ENCODE peak calls at places on chromosomes 12 and 14, in eight cellular contexts. One of them, this sample, is unnamed.

GRCh38 chr12:116719661-116720060 is 18.2 kb downstream of the SPRING1 start:
- DNase-seq in stomach: no peak
- DNase-seq in breast epithelium: no peak
- DNase-seq in transverse colon: no peak
- DNase-seq in endothelial cell of umbilical vein: no peak
- DNase-seq in HCT116: no peak
- DNase-seq in sigmoid colon: no peak
- DNase-seq in K562: no peak
- DNase-seq in this sample: no peak

GRCh38 chr12:115335594-115335993 is 651.6 kb upstream of the TBX3 start:
- DNase-seq in endothelial cell of umbilical vein: no peak
- DNase-seq in sigmoid colon: no peak
- DNase-seq in K562: no peak
- DNase-seq in stomach: no peak
- DNase-seq in HCT116: no peak
- DNase-seq in breast epithelium: no peak
- DNase-seq in transverse colon: no peak
- DNase-seq in this sample: no peak

GRCh38 chr14:86654558-86655184 is 1124.7 kb downstream of the FLRT2 start:
- DNase-seq in transverse colon: peak; percentile 35
- DNase-seq in HCT116: peak; percentile 0
- DNase-seq in breast epithelium: no peak
- DNase-seq in endothelial cell of umbilical vein: no peak
- DNase-seq in K562: peak; percentile 9
- DNase-seq in sigmoid colon: no peak
- DNase-seq in stomach: peak; percentile 80
- DNase-seq in this sample: no peak

GRCh38 chr12:85784096-85784720 is 52.0 kb downstream of the RASSF9 start:
- DNase-seq in endothelial cell of umbilical vein: no peak
- DNase-seq in stomach: no peak
- DNase-seq in sigmoid colon: no peak
- DNase-seq in transverse colon: no peak
- DNase-seq in breast epithelium: no peak
- DNase-seq in K562: no peak
- DNase-seq in HCT116: peak; percentile 33
- DNase-seq in this sample: no peak

GRCh38 chr12:92396647-92397258 is 251.1 kb upstream of the BTG1 start:
- DNase-seq in breast epithelium: no peak
- DNase-seq in transverse colon: no peak
- DNase-seq in sigmoid colon: no peak
- DNase-seq in endothelial cell of umbilical vein: no peak
- DNase-seq in stomach: no peak
- DNase-seq in K562: no peak
- DNase-seq in HCT116: no peak
- DNase-seq in this sample: peak; percentile 50

GRCh38 chr14:69886843-69887242 is 7.6 kb downstream of the SMOC1 start:
- DNase-seq in HCT116: no peak
- DNase-seq in stomach: no peak
- DNase-seq in breast epithelium: no peak
- DNase-seq in endothelial cell of umbilical vein: no peak
- DNase-seq in transverse colon: no peak
- DNase-seq in K562: no peak
- DNase-seq in sigmoid colon: no peak
- DNase-seq in this sample: no peak

GRCh38 chr12:126747530-126748149 is 1519.3 kb upstream of the TMEM132C start:
- DNase-seq in K562: peak; percentile 82
- DNase-seq in stomach: peak; percentile 47
- DNase-seq in breast epithelium: no peak
- DNase-seq in transverse colon: peak; percentile 39
- DNase-seq in endothelial cell of umbilical vein: no peak
- DNase-seq in HCT116: peak; percentile 16
- DNase-seq in sigmoid colon: no peak
- DNase-seq in this sample: no peak

GRCh38 chr14:50955373-50956043 is 11.2 kb upstream of the PYGL start:
- DNase-seq in breast epithelium: peak; percentile 52
- DNase-seq in K562: peak; percentile 78
- DNase-seq in stomach: no peak
- DNase-seq in endothelial cell of umbilical vein: peak; percentile 73
- DNase-seq in transverse colon: peak; percentile 77
- DNase-seq in HCT116: peak; percentile 95
- DNase-seq in sigmoid colon: peak; percentile 85
- DNase-seq in this sample: no peak

GRCh38 chr12:87586158-87586557 is 443.0 kb downstream of the C12orf50 start:
- DNase-seq in endothelial cell of umbilical vein: no peak
- DNase-seq in sigmoid colon: no peak
- DNase-seq in breast epithelium: no peak
- DNase-seq in stomach: no peak
- DNase-seq in transverse colon: no peak
- DNase-seq in HCT116: no peak
- DNase-seq in K562: no peak
- DNase-seq in this sample: no peak

GRCh38 chr14:62015945-62016344 is 253.7 kb downstream of the SNAPC1 start:
- DNase-seq in HCT116: no peak
- DNase-seq in endothelial cell of umbilical vein: no peak
- DNase-seq in stomach: no peak
- DNase-seq in breast epithelium: no peak
- DNase-seq in transverse colon: no peak
- DNase-seq in K562: no peak
- DNase-seq in sigmoid colon: no peak
- DNase-seq in this sample: no peak

GRCh38 chr12:53052419-53053222 is 2.8 kb downstream of the TNS2 start:
- DNase-seq in endothelial cell of umbilical vein: peak; percentile 75
- DNase-seq in sigmoid colon: peak; percentile 97
- DNase-seq in stomach: peak; percentile 92
- DNase-seq in HCT116: no peak
- DNase-seq in transverse colon: peak; percentile 90
- DNase-seq in breast epithelium: peak; percentile 79
- DNase-seq in K562: no peak
- DNase-seq in this sample: no peak

GRCh38 chr12:67747869-67748760 is 99.6 kb downstream of the DYRK2 start:
- DNase-seq in sigmoid colon: no peak
- DNase-seq in endothelial cell of umbilical vein: no peak
- DNase-seq in stomach: peak; percentile 77
- DNase-seq in transverse colon: peak; percentile 56
- DNase-seq in HCT116: peak; percentile 42
- DNase-seq in breast epithelium: no peak
- DNase-seq in K562: no peak
- DNase-seq in this sample: peak; percentile 72

GRCh38 chr12:49674318-49674985 is 32.8 kb downstream of the FMNL3 start:
- DNase-seq in endothelial cell of umbilical vein: no peak
- DNase-seq in transverse colon: no peak
- DNase-seq in K562: no peak
- DNase-seq in HCT116: no peak
- DNase-seq in breast epithelium: peak; percentile 37
- DNase-seq in stomach: no peak
- DNase-seq in sigmoid colon: no peak
- DNase-seq in this sample: no peak

DNA sequence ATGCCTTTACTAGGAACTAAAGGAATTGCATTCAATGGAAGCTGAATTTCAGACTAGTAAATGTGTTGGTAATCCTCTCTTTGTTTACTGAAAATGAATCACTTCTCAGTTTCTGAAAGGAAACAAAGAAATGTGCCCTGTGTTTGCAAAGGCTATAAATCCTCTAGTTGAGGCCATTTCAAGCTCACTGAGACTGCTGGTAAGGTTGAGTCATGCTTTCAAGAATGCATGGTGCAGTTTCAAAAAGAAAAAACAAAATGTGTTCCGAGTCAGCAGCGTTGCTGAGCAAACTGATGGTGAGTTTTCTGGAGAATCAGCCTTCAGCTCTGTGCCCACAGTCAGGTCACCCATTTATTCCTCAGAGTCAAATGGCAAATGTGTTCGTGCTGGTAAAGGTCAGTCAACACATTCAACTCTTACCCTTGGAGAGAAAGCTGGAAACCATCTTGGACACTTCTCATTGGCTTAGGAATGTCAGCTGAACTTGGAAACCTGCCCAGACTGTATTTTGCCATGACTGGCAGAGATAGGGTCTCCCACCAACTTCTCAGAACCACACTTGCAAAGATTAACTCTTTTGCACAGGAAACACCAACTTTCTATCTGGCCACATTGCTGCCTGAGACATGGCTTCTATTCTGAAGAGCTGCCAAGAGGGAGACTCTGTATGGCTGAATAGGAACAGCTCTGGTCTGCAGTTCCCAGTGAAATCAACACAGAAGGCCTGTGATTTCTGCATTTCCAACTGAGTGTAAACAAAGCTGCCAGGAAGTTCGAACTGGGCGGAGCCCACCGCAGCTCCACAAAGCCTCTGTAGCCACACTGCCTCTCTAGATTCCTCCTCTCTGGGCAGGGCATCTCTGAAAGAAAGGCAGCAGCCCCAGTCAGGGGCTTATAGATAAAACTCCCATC is 484.4 kb downstream of the ATP23 start:
- DNase-seq in K562: no peak
- DNase-seq in endothelial cell of umbilical vein: peak; percentile 95
- DNase-seq in HCT116: peak; percentile 72
- DNase-seq in stomach: peak; percentile 46
- DNase-seq in breast epithelium: no peak
- DNase-seq in transverse colon: peak; percentile 31
- DNase-seq in sigmoid colon: no peak
- DNase-seq in this sample: no peak
- TF ChIP-seq POLR2AphosphoS5 in K562: no peak
- TF ChIP-seq POLR2AphosphoS5 in endothelial cell of umbilical vein: peak; percentile 13
- TF ChIP-seq POLR2AphosphoS5 in HCT116: peak; percentile 26
- TF ChIP-seq POLR2AphosphoS5 in stomach: no peak
- TF ChIP-seq POLR2AphosphoS5 in breast epithelium: no peak
- TF ChIP-seq POLR2AphosphoS5 in transverse colon: peak; percentile 29
- TF ChIP-seq POLR2AphosphoS5 in sigmoid colon: no peak
- TF ChIP-seq POLR2AphosphoS5 in this sample: no peak

GRCh38 chr14:52052991-52053390 is 15.9 kb downstream of the NID2 start:
- DNase-seq in sigmoid colon: no peak
- DNase-seq in breast epithelium: no peak
- DNase-seq in stomach: no peak
- DNase-seq in endothelial cell of umbilical vein: no peak
- DNase-seq in HCT116: no peak
- DNase-seq in K562: no peak
- DNase-seq in transverse colon: no peak
- DNase-seq in this sample: no peak
- H3K4me1 ChIP-seq in sigmoid colon: peaks cover 65% of the 10 kb centered on the region
- H3K4me1 ChIP-seq in breast epithelium: peaks cover 6% of the 10 kb centered on the region
- H3K4me1 ChIP-seq in stomach: peaks cover 5% of the 10 kb centered on the region
- H3K4me1 ChIP-seq in endothelial cell of umbilical vein: peaks cover 5% of the 10 kb centered on the region
- H3K4me1 ChIP-seq in HCT116: no peaks in the 10 kb centered on the region
- H3K4me1 ChIP-seq in K562: no peaks in the 10 kb centered on the region
- H3K4me1 ChIP-seq in transverse colon: peaks cover 15% of the 10 kb centered on the region
- H3K4me1 ChIP-seq in this sample: peaks cover 73% of the 10 kb centered on the region

DNA sequence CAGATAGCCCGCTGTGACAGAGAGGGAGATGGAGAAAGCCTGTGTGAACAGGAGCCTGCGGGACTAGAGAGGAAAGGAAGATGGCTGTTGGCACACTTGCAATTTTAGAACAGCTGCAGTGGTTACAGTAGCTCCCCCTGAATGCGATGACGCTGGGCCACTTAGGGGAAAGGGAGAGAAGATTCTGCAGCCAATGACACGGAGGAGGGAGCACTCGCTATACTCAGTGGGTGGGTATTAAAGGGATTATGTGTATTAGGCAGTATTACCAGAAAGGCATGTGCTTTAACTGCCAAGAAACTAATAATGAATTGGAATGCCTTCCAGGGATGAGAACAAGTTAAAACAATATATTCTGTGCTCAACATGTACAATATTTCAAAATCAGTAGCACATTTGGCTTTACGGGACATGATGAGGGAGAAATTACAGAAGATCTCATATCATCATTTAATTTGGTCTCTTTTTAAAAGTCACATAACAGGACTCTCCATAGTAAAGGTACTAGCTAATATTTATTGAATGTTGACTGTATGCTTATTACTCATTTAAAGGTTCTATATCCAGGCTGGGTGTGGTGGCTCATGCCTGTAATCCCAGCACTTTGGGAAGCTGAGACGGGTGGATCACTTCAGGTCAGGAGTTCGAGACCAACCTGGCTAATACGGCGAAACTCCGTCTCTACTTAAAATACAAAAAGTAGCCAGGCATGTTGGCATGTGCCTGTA is 35.9 kb upstream of the FOS start:
- DNase-seq in transverse colon: peak; percentile 48
- DNase-seq in sigmoid colon: no peak
- DNase-seq in HCT116: no peak
- DNase-seq in endothelial cell of umbilical vein: no peak
- DNase-seq in stomach: no peak
- DNase-seq in breast epithelium: peak; percentile 44
- DNase-seq in K562: no peak
- DNase-seq in this sample: no peak
- TF ChIP-seq POLR2AphosphoS5 in transverse colon: peak; percentile 52
- TF ChIP-seq POLR2AphosphoS5 in sigmoid colon: no peak
- TF ChIP-seq POLR2AphosphoS5 in HCT116: no peak
- TF ChIP-seq POLR2AphosphoS5 in endothelial cell of umbilical vein: no peak
- TF ChIP-seq POLR2AphosphoS5 in stomach: peak; percentile 87
- TF ChIP-seq POLR2AphosphoS5 in breast epithelium: no peak
- TF ChIP-seq POLR2AphosphoS5 in K562: no peak
- TF ChIP-seq POLR2AphosphoS5 in this sample: peak; percentile 74

DNA sequence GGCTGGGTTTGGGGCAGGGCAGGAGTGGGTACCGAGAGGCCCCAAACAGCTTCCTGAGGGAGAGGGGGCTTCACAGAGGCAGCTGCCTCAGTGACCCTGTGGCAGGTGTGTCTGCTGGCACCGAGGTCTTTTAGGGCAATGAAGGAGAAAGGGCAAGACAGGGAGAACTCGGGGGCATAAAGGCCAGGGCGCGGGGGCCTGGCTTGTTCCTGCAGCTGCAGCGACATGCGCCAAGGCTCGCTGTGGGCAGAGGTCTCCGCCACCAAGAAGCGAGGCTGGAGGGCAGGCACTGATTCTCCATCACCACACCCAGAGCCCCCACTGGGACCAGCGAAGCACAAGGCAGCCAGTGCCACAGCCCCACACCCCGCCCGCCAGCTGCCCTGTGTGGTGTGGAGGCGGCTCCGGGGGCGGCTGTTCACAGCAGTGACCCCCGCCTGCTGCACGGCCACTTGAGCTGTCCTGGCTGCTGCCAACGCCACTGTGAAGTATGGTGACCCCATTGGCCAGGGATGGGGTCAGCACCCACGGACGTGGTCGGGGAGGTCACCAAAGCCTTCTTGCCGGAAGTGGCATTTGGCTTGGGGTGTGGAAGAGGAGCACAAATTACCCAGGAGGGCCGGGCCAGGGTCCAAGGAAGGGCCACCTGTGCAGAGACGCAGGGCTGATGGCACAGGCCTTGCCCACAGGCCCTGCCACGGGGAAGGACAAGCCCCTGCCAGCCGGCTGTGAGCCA is 16.4 kb downstream of the BAG5 start:
- DNase-seq in endothelial cell of umbilical vein: no peak
- DNase-seq in HCT116: no peak
- DNase-seq in sigmoid colon: no peak
- DNase-seq in breast epithelium: no peak
- DNase-seq in stomach: no peak
- DNase-seq in transverse colon: peak; percentile 8
- DNase-seq in K562: no peak
- DNase-seq in this sample: no peak
- H3K4me1 ChIP-seq in endothelial cell of umbilical vein: no peaks in the 10 kb centered on the region
- H3K4me1 ChIP-seq in HCT116: peaks cover 17% of the 10 kb centered on the region
- H3K4me1 ChIP-seq in sigmoid colon: peaks cover 89% of the 10 kb centered on the region
- H3K4me1 ChIP-seq in breast epithelium: peaks cover 41% of the 10 kb centered on the region
- H3K4me1 ChIP-seq in stomach: peaks cover 59% of the 10 kb centered on the region
- H3K4me1 ChIP-seq in transverse colon: peaks cover 52% of the 10 kb centered on the region
- H3K4me1 ChIP-seq in K562: no peaks in the 10 kb centered on the region
- H3K4me1 ChIP-seq in this sample: peaks cover 72% of the 10 kb centered on the region

This sample was measured in esophagus muscularis mucosa.